ENCODE peak calls at places on chromosomes 7 and 10, in five cellular contexts. R, B, Y, S and O are unnamed samples.

GRCh38 chr10:74927701-74928100 is 101.3 kb downstream of the KAT6B start:
- DNase-seq in R (no peak), B (peak), Y (no peak), S (peak), O (peak)

GRCh38 chr7:50528266-50529092 is 36.7 kb downstream of the DDC start:
- DNase-seq in R (no peak), B (no peak), Y (no peak), S (no peak), O (no peak)

GRCh38 chr7:100632951-100633717 is 8.2 kb downstream of the TFR2 start:
- DNase-seq in R (peak), B (peak), Y (peak), S (no peak), O (peak)

GRCh38 chr10:32253821-32254220 is 93.1 kb downstream of the EPC1 start:
- DNase-seq in R (no peak), B (no peak), Y (no peak), S (no peak), O (no peak)

GRCh38 chr10:129743738-129744133 is 220.3 kb downstream of the EBF3 start:
- DNase-seq in R (no peak), B (no peak), Y (no peak), S (no peak), O (no peak)

GRCh38 chr10:43076876-43077420 is at the start of gene RET:
- DNase-seq in R (no peak), B (no peak), Y (no peak), S (peak), O (peak)

GRCh38 chr10:12130237-12130872 is 878 bp downstream of the SEC61A2 start:
- DNase-seq in R (peak), B (peak), Y (no peak), S (peak), O (peak)

GRCh38 chr10:122089343-122090015 is 100.5 kb downstream of the TACC2 start:
- DNase-seq in R (no peak), B (peak), Y (no peak), S (no peak), O (peak)

GRCh38 chr7:135385209-135385608 is 124.7 kb downstream of the CNOT4 start:
- DNase-seq in R (no peak), B (peak), Y (no peak), S (no peak), O (no peak)

GRCh38 chr10:91713471-91714072 is 80.7 kb upstream of the PPP1R3C start:
- DNase-seq in R (no peak), B (no peak), Y (no peak), S (no peak), O (no peak)

GRCh38 chr7:97116308-97116707 is 1.2 kb upstream of the SDHAF3 start:
- DNase-seq in R (no peak), B (no peak), Y (no peak), S (no peak), O (no peak)

GRCh38 chr10:98353105-98353504 is 61.9 kb downstream of the PYROXD2 start:
- DNase-seq in R (no peak), B (peak), Y (no peak), S (no peak), O (no peak)

GRCh38 chr7:133386204-133386603 is 133.3 kb downstream of the EXOC4 start:
- DNase-seq in R (no peak), B (no peak), Y (no peak), S (no peak), O (no peak)

GRCh38 chr10:29250066-29250465 is 38.8 kb upstream of the LYZL1 start:
- DNase-seq in R (no peak), B (no peak), Y (no peak), S (no peak), O (no peak)